ENCODE peak calls at places on chromosomes 5 and 9, in four cellular contexts. S is heart right ventricle; U is CD8-positive, alpha-beta memory T cell; H is cardiac muscle cell. K is an unnamed sample.

GRCh38 chr5:179530069-179530998 is 20.0 kb upstream of the RUFY1 start:
- DNase-seq in S (peak), H (peak), U (peak), K (no peak)

GRCh38 chr9:4301971-4302427 is 2.1 kb upstream of the GLIS3 start:
- DNase-seq in S (peak), U (no peak), H (peak), K (no peak)

GRCh38 chr9:100440071-100440470 is 13.1 kb downstream of the MSANTD3 start:
- DNase-seq in H (peak), U (no peak), S (no peak), K (no peak)

GRCh38 chr5:173736374-173736773 is 119.9 kb upstream of the BOD1 start:
- DNase-seq in S (no peak), H (no peak), U (no peak), K (no peak)

GRCh38 chr5:13567819-13568218 is 376.7 kb downstream of the DNAH5 start:
- DNase-seq in H (no peak), S (no peak), U (no peak), K (no peak)

GRCh38 chr9:86946712-86947145 is 577 bp downstream of the GAS1 start:
- DNase-seq in S (no peak), U (no peak), H (peak), K (no peak)

GRCh38 chr9:115999498-115999897 is 154.1 kb upstream of the PAPPA start:
- DNase-seq in U (no peak), H (peak), S (no peak), K (no peak)

GRCh38 chr9:126374366-126374781 is 47.7 kb downstream of the MVB12B start:
- DNase-seq in S (no peak), U (no peak), H (no peak), K (no peak)

GRCh38 chr9:113641100-113641885 is 177.8 kb downstream of the RGS3 start:
- DNase-seq in H (no peak), S (no peak), U (no peak), K (no peak)

GRCh38 chr9:115997923-115998322 is 155.7 kb upstream of the PAPPA start:
- DNase-seq in S (no peak), U (no peak), H (peak), K (no peak)

GRCh38 chr9:117276444-117276843 is 138.4 kb downstream of the ASTN2 start:
- DNase-seq in S (no peak), U (no peak), H (no peak), K (no peak)

GRCh38 chr5:123549256-123549904 is 37.4 kb downstream of the CSNK1G3 start:
- DNase-seq in U (peak), S (no peak), H (no peak), K (no peak)

GRCh38 chr5:172902497-172903472 is 56.4 kb upstream of the RPL26L1 start:
- DNase-seq in H (peak), S (peak), U (no peak), K (no peak)

GRCh38 chr9:126057869-126058467 is 268.7 kb upstream of the MVB12B start:
- DNase-seq in S (no peak), U (no peak), H (no peak), K (no peak)

GRCh38 chr5:13248236-13248635 is 696.3 kb downstream of the DNAH5 start:
- DNase-seq in S (no peak), H (no peak), U (no peak), K (no peak)

GRCh38 chr9:36470891-36471290 is 70.8 kb upstream of the RNF38 start:
- DNase-seq in H (peak), S (peak), U (peak), K (no peak)

GRCh38 chr5:56610093-56610698 is 205.2 kb upstream of the MAP3K1 start:
- DNase-seq in U (peak), S (no peak), H (no peak), K (no peak)

GRCh38 chr9:96050048-96050875 is 174.8 kb downstream of the ERCC6L2 start:
- DNase-seq in S (no peak), H (no peak), U (no peak), K (no peak)

GRCh38 chr9:135810806-135811575 is 96.4 kb downstream of the CAMSAP1 start:
- DNase-seq in S (no peak), U (no peak), H (no peak), K (no peak)

GRCh38 chr9:76725181-76725580 is 39.1 kb upstream of the PCA3 start:
- DNase-seq in S (no peak), H (no peak), U (no peak), K (no peak)

GRCh38 chr9:129887210-129888084 is 52.2 kb downstream of the USP20 start:
- DNase-seq in U (peak), H (peak), S (no peak), K (no peak)

GRCh38 chr5:168076561-168076991 is 214.9 kb upstream of the WWC1 start:
- DNase-seq in U (no peak), H (peak), S (peak), K (no peak)

GRCh38 chr9:136316271-136316751 is 11.0 kb upstream of the GPSM1 start:
- DNase-seq in U (peak), S (peak), H (no peak), K (no peak)

GRCh38 chr9:114732842-114733241 is 50.9 kb upstream of the TEX48 start:
- DNase-seq in H (no peak), S (no peak), U (no peak), K (no peak)

GRCh38 chr9:133527444-133527920 is 2.7 kb upstream of the MYMK start:
- DNase-seq in H (peak), S (peak), U (no peak), K (no peak)

GRCh38 chr5:107724642-107725041 is 53.9 kb upstream of the EFNA5 start:
- DNase-seq in H (no peak), S (no peak), U (no peak), K (no peak)

GRCh38 chr5:150801117-150801927 is 22.8 kb downstream of the SMIM3 start:
- DNase-seq in U (peak), S (no peak), H (peak), K (peak)

GRCh38 chr9:133990366-133991210 is 1.5 kb downstream of the VAV2 start:
- DNase-seq in H (peak), S (no peak), U (no peak), K (no peak)

GRCh38 chr5:76084496-76085285 is 1.5 kb downstream of the SV2C start:
- DNase-seq in H (peak), U (peak), S (no peak), K (no peak)

GRCh38 chr9:35611230-35611797 is 6.3 kb downstream of the TESK1 start:
- DNase-seq in H (peak), S (no peak), U (peak), K (no peak)

GRCh38 chr5:168409601-168410458 is 76.4 kb upstream of the RARS1 start:
- DNase-seq in S (no peak), U (no peak), H (peak), K (no peak)

GRCh38 chr9:34989946-34990635 is 546 bp downstream of the DNAJB5 start:
- DNase-seq in S (peak), U (no peak), H (peak), K (no peak)

GRCh38 chr5:56012281-56012963 is 17.7 kb upstream of the IL6ST start:
- DNase-seq in U (peak), S (no peak), H (peak), K (no peak)

GRCh38 chr5:134582281-134582680 is 50.3 kb downstream of the SAR1B start:
- DNase-seq in S (no peak), H (no peak), U (no peak), K (no peak)

GRCh38 chr5:113280541-113280940 is 154.2 kb downstream of the TSSK1B start:
- DNase-seq in U (no peak), S (no peak), H (no peak), K (no peak)

DNA sequence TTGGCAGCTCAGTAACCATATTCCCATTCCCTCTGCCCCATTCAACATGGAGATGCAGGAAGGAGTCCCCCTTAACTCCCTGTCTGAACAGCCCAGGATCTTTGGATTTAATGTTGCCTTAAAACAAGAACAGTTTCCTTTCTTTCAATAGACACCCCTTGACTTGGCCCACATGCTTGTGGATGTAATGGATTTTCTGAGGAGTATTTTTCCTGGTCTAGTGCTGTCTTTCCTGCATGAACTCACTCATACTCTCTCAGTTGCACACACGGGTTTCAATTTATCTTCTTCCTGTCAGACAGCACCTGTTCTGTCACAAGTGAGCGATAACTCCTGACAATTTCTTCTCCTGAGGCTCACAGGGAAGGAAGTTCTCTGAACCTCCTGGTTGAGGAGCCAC is 85.0 kb downstream of the ACER2 start:
- DNase-seq in U (no peak), H (no peak), S (no peak), K (no peak)
- H3K4me3 ChIP-seq in U (no peak), H (no peak), S (peak), K (no peak)

GRCh38 chr9:106023455-106023854 is 329.1 kb downstream of the TMEM38B start:
- DNase-seq in S (no peak), H (no peak), U (no peak), K (no peak)
- H3K4me3 ChIP-seq in S (no peak), H (no peak), U (no peak), K (no peak)

DNA sequence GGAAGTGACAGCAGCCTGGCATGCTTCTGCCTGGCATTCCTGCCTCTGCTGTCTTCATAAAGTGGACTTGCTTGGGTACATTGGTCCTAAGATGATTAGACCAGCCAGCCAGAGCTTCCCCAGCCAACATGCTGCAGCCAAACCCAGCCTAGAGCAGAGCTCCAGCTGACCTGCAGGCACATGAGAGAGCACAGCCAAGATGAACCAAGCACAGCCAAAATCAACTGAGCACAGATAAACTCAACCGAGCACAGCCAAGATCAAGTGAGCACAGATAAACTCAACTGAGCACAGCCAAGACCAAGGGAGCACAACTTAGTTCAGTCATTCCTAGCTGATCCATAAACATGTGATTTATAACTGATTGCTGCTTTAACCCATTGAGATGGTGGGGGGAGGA is 266.5 kb downstream of the MSX2 start:
- DNase-seq in U (no peak), S (peak), H (no peak), K (no peak)
- H3K4me3 ChIP-seq in U (no peak), S (no peak), H (no peak), K (no peak)

GRCh38 chr9:111838439-111838838 is 43.7 kb upstream of the SHOC1 start:
- DNase-seq in H (no peak), U (no peak), S (no peak), K (no peak)

GRCh38 chr9:111839387-111839786 is 44.6 kb upstream of the SHOC1 start:
- DNase-seq in U (no peak), H (peak), S (no peak), K (no peak)

GRCh38 chr9:111842313-111842712 is 47.6 kb upstream of the SHOC1 start:
- DNase-seq in H (peak), U (no peak), S (no peak), K (no peak)

GRCh38 chr9:111839981-111840380 is 45.2 kb upstream of the SHOC1 start:
- DNase-seq in H (peak), S (no peak), U (no peak), K (no peak)

DNA sequence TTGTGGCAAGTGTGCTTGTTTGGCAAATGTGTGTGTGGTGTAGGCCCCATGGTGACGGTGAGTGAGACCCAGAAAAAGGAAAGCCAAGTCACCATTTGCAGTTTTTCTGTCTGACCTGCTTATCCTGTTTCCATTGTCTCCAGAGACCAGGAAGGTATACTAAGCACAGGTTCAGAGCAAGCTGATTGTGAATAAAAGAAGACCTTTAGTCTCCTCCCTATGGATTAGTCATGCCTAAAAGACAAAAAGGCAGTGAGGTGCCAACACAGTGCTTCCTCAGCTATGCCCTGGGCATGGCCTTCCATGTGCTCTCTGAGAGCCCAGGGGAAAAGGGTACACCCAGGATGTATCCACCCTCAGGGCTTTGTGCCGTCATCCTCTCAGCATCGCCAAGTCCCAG is 49.2 kb upstream of the SHOC1 start:
- DNase-seq in U (no peak), H (no peak), S (no peak), K (no peak)
- H3K4me3 ChIP-seq in U (no peak), H (no peak), S (no peak), K (no peak)

DNA sequence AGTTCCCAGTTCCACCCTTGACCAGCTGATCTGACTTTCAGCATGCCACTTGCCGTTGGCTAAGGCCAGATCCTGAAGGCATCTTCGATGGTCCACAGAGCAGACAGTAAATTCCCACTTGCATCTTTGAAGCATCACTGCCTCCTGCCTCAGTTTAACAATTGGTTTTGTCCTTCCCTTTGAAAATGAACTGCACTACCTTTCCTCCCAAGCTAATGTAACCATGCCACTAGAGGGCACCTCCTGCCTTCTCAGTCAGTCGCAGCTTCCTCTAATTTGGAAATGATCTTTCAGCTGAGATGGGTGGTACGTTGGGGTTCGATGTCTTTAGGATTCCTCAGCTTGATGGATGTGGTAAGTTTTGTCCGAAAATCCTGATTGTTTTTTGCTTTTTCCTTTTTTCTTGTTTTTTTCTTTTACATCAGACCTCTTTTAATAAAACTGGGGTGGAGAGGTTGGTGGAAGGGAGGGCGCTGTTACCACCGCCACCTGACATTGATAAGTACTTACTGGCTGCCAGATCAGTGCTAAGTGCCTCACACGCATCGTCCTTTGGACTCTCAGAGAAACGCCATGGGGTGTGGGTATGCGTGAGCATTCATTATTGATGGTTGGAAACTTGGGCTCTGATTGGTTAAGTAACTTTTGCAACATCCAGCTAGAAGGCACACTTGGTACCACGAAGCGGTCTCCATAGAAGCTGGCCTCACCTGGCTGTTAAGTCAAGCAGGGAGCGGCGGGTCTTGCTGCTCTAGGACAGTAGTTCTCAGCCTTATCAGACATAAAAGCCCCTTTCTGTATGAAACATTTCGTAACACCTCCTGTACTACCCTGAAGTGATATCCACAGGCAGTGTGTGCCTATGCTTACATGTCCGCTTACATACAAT is 16.9 kb downstream of the PTTG1 start:
- DNase-seq in H (peak), U (peak), S (no peak), K (no peak)
- H3K4me3 ChIP-seq in H (peak), U (peak), S (peak), K (peak)

GRCh38 chr5:16881253-16881652 is 54.8 kb downstream of the MYO10 start:
- DNase-seq in S (no peak), U (no peak), H (no peak), K (no peak)
- H3K4me3 ChIP-seq in S (no peak), U (no peak), H (no peak), K (no peak)

DNA sequence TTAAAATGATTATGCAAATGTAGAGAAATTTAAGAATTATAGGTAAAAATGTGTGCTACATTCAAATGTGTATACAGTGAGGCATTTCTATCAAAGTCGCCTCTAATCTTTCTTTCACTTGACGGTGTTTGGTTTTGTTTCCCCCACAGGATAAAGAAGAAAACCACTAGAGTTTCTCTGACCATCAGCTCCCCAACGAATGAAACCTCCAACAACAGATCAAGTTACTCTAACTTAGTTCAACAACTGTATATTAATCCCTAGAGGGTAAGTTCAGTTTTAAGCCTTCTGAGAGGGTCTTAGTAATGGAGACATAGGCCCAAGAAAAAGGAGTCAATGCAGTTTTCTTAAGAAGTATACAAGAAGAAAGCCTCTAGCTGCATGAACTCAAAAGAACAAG is 11.5 kb upstream of the MYOT start:
- DNase-seq in H (no peak), S (no peak), U (no peak), K (no peak)
- H3K4me3 ChIP-seq in H (no peak), S (no peak), U (no peak), K (no peak)